ENCODE peak calls at places on chromosomes 6 and 20, in eight cellular contexts. A is NCI-H2081, V is mucosa of gallbladder, W is AG10803, D is H1, O is astrocyte of the spinal cord, Z is NCI-H2029, C is neural crest cell. Y is an unnamed sample.

GRCh38 chr6:116101298-116101718 is 655 bp downstream of the NT5DC1 start:
- DNase-seq in Z (no peak), C (no peak), D (no peak), A (no peak), V (no peak), O (no peak), W (no peak), Y (no peak)

GRCh38 chr6:154361476-154361875 is 4.9 kb upstream of the IPCEF1 start:
- DNase-seq in V (no peak), D (no peak), W (no peak), A (no peak), C (no peak), O (no peak), Z (no peak), Y (no peak)

GRCh38 chr6:126195625-126196236 is 144.2 kb upstream of the CENPW start:
- DNase-seq in C (no peak), O (no peak), D (no peak), Z (no peak), A (no peak), V (no peak), W (no peak), Y (no peak)

GRCh38 chr20:35968930-35969329 is 540 bp downstream of the CNBD2 start:
- DNase-seq in V (no peak), A (no peak), Z (no peak), W (no peak), C (no peak), D (no peak), O (no peak), Y (peak)

GRCh38 chr6:4466260-4466659 is 309.9 kb upstream of the CDYL start:
- DNase-seq in V (no peak), D (no peak), A (no peak), Z (peak), O (peak), C (no peak), W (no peak), Y (peak)

GRCh38 chr6:47405273-47405672 is 72.3 kb upstream of the CD2AP start:
- DNase-seq in Z (peak), A (no peak), O (no peak), V (peak), C (no peak), W (no peak), D (no peak), Y (peak)

GRCh38 chr20:61719691-61720347 is 345.9 kb downstream of the TAF4 start:
- DNase-seq in W (no peak), D (no peak), A (no peak), O (no peak), Z (no peak), C (no peak), V (no peak), Y (no peak)

GRCh38 chr20:56245761-56246160 is 2.8 kb upstream of the MC3R start:
- DNase-seq in W (no peak), C (no peak), O (peak), A (no peak), V (no peak), Z (no peak), D (no peak), Y (no peak)

GRCh38 chr6:169678342-169678741 is 23.5 kb downstream of the WDR27 start:
- DNase-seq in V (no peak), Z (no peak), A (no peak), D (no peak), W (no peak), C (no peak), O (no peak), Y (no peak)

GRCh38 chr20:41956316-41957050 is 338.3 kb upstream of the CHD6 start:
- DNase-seq in C (no peak), D (peak), W (no peak), A (no peak), O (no peak), V (no peak), Z (peak), Y (no peak)

GRCh38 chr20:11057624-11058023 is 383.8 kb upstream of the JAG1 start:
- DNase-seq in O (no peak), W (peak), V (no peak), A (no peak), C (no peak), Z (no peak), D (no peak), Y (no peak)

GRCh38 chr6:141288947-141289346 is 843.8 kb upstream of the GJE1 start:
- DNase-seq in C (no peak), O (no peak), W (no peak), D (no peak), V (no peak), Z (no peak), A (no peak), Y (no peak)

GRCh38 chr20:59145926-59146800 is 17.5 kb upstream of the ZNF831 start:
- DNase-seq in Z (no peak), C (no peak), D (no peak), O (no peak), A (no peak), V (no peak), W (no peak), Y (no peak)

GRCh38 chr6:155219858-155220301 is 43.9 kb upstream of the CLDN20 start:
- DNase-seq in Z (no peak), D (no peak), A (peak), O (peak), W (no peak), C (no peak), V (no peak), Y (no peak)

GRCh38 chr6:132133734-132134490 is 182.7 kb upstream of the CCN2 start:
- DNase-seq in D (no peak), Z (no peak), W (peak), C (no peak), O (peak), A (no peak), V (no peak), Y (no peak)

GRCh38 chr6:38020593-38020992 is 201.1 kb downstream of the ZFAND3 start:
- DNase-seq in W (no peak), Z (peak), A (peak), V (no peak), C (no peak), O (no peak), D (no peak), Y (no peak)

GRCh38 chr6:11085758-11086435 is 7.7 kb upstream of the SMIM13 start:
- DNase-seq in A (no peak), C (no peak), D (no peak), Z (no peak), V (no peak), W (peak), O (peak), Y (peak)

GRCh38 chr6:87110639-87111038 is 15.7 kb upstream of the CGA start:
- DNase-seq in D (no peak), C (no peak), V (no peak), W (no peak), Z (no peak), O (no peak), A (no peak), Y (no peak)

GRCh38 chr6:20315456-20315855 is 86.2 kb upstream of the E2F3 start:
- DNase-seq in V (no peak), W (no peak), D (no peak), C (no peak), A (no peak), Z (no peak), O (no peak), Y (no peak)

GRCh38 chr6:165668951-165669350 is 5.9 kb upstream of the PDE10A start:
- DNase-seq in D (no peak), V (no peak), C (no peak), A (no peak), Z (no peak), W (no peak), O (no peak), Y (no peak)

GRCh38 chr6:26216886-26217713 is 129.9 kb downstream of the HFE start:
- DNase-seq in C (peak), Z (peak), V (peak), O (peak), A (peak), W (peak), D (no peak), Y (no peak)

GRCh38 chr20:309306-309840 is 12.0 kb downstream of the ZCCHC3 start:
- DNase-seq in Z (no peak), A (no peak), O (no peak), W (peak), V (no peak), D (no peak), C (no peak), Y (no peak)

GRCh38 chr6:63816979-63817436 is 181.4 kb downstream of the PHF3 start:
- DNase-seq in V (no peak), O (no peak), W (no peak), Z (no peak), A (no peak), C (no peak), D (no peak), Y (peak)

Y was measured in kidney glomerular epithelial cell.